ENCODE peak calls at places on chromosomes 16 and 17, in ten cellular contexts. U is tibial nerve; D is kidney tubule cell; P is NCI-H1694; X is CD8-positive, alpha-beta T cell; O is GM19239; B is KG1; Z is stimulated activated CD8-positive, alpha-beta memory T cell treated with anti-CD3 and anti-CD28 coated beads, Interleukin-4, amount 100 ng/mL, for 1 hour; E is fibroblast of pulmonary artery; Y is fibroblast of the conjunctiva. Q is an unnamed sample.

GRCh38 chr16:75265911-75266701 is 14.7 kb upstream of the BCAR1 start:
- DNase-seq in U (peak; percentile 37), D (peak; percentile 83), P (no peak), X (no peak), O (peak; percentile 97), B (no peak), Z (no peak), E (peak; percentile 68), Y (no peak), Q (no peak)

GRCh38 chr17:49756323-49756722 is 7.6 kb downstream of the FAM117A start:
- DNase-seq in U (no peak), D (no peak), P (no peak), X (no peak), O (no peak), B (no peak), Z (no peak), E (no peak), Y (no peak), Q (no peak)

GRCh38 chr16:57152096-57153093 is 33.4 kb downstream of the PSME3IP1 start:
- DNase-seq in U (no peak), D (no peak), P (peak; percentile 33), X (no peak), O (no peak), B (no peak), Z (no peak), E (no peak), Y (no peak), Q (no peak)

GRCh38 chr16:27437946-27438345 is 36.0 kb downstream of the IL21R start:
- DNase-seq in U (no peak), D (no peak), P (no peak), X (no peak), O (no peak), B (no peak), Z (no peak), E (no peak), Y (no peak), Q (no peak)

GRCh38 chr17:30340957-30341356 is 7.1 kb upstream of the TMIGD1 start:
- DNase-seq in U (no peak), D (no peak), P (no peak), X (no peak), O (no peak), B (no peak), Z (no peak), E (peak; percentile 67), Y (no peak), Q (no peak)

GRCh38 chr17:38960402-38960801 is 6.8 kb downstream of the FBXO47 start:
- DNase-seq in U (no peak), D (no peak), P (no peak), X (no peak), O (no peak), B (no peak), Z (no peak), E (no peak), Y (no peak), Q (no peak)

GRCh38 chr17:4934173-4934979 is 2.3 kb downstream of the GP1BA start:
- DNase-seq in U (no peak), D (peak; percentile 89), P (no peak), X (peak; percentile 14), O (peak; percentile 46), B (peak; percentile 23), Z (no peak), E (peak; percentile 38), Y (no peak), Q (no peak)

GRCh38 chr17:44170499-44171201 is at the start of gene ASB16:
- DNase-seq in U (no peak), D (peak; percentile 28), P (peak; percentile 27), X (no peak), O (no peak), B (no peak), Z (no peak), E (no peak), Y (no peak), Q (no peak)

GRCh38 chr16:2769675-2770056 is 7.4 kb downstream of the ELOB start:
- DNase-seq in U (peak; percentile 71), D (no peak), P (no peak), X (no peak), O (no peak), B (no peak), Z (no peak), E (no peak), Y (peak; percentile 47), Q (no peak)

GRCh38 chr17:69454051-69454450 is 39.6 kb downstream of the MAP2K6 start:
- DNase-seq in U (no peak), D (no peak), P (no peak), X (no peak), O (no peak), B (no peak), Z (no peak), E (no peak), Y (no peak), Q (no peak)

GRCh38 chr17:74815671-74816370 is 39.7 kb upstream of the NAT9 start:
- DNase-seq in U (no peak), D (no peak), P (no peak), X (no peak), O (no peak), B (peak; percentile 4), Z (no peak), E (no peak), Y (no peak), Q (no peak)

GRCh38 chr17:2779545-2779944 is 16.7 kb upstream of the RAP1GAP2 start:
- DNase-seq in U (no peak), D (no peak), P (no peak), X (no peak), O (no peak), B (no peak), Z (no peak), E (no peak), Y (no peak), Q (no peak)

GRCh38 chr17:47868134-47868533 is 17.2 kb upstream of the SP6 start:
- DNase-seq in U (no peak), D (no peak), P (no peak), X (no peak), O (no peak), B (no peak), Z (no peak), E (no peak), Y (no peak), Q (no peak)

GRCh38 chr16:63315229-63315628 is 1279.0 kb upstream of the CDH8 start:
- DNase-seq in U (no peak), D (peak; percentile 9), P (no peak), X (no peak), O (no peak), B (no peak), Z (no peak), E (no peak), Y (no peak), Q (no peak)

GRCh38 chr16:5077304-5077703 is 5.7 kb downstream of the ALG1 start:
- DNase-seq in U (no peak), D (no peak), P (no peak), X (no peak), O (no peak), B (no peak), Z (no peak), E (no peak), Y (no peak), Q (no peak)

GRCh38 chr16:67101301-67101675 is 8.5 kb upstream of the PHAF1 start:
- DNase-seq in U (no peak), D (peak; percentile 58), P (no peak), X (no peak), O (no peak), B (no peak), Z (no peak), E (no peak), Y (no peak), Q (no peak)

GRCh38 chr17:72719582-72720493 is 372.6 kb downstream of the SLC39A11 start:
- DNase-seq in U (no peak), D (no peak), P (no peak), X (peak; percentile 51), O (no peak), B (peak; percentile 85), Z (peak; percentile 16), E (peak; percentile 51), Y (no peak), Q (no peak)

GRCh38 chr17:69734656-69735055 is 320.2 kb downstream of the MAP2K6 start:
- DNase-seq in U (no peak), D (peak; percentile 38), P (no peak), X (no peak), O (no peak), B (no peak), Z (no peak), E (no peak), Y (no peak), Q (no peak)

GRCh38 chr16:4465977-4466779 is 8.2 kb downstream of the NMRAL1 start:
- DNase-seq in U (no peak), D (no peak), P (no peak), X (peak; percentile 71), O (no peak), B (no peak), Z (peak; percentile 39), E (peak; percentile 13), Y (no peak), Q (no peak)

GRCh38 chr17:6568186-6568758 is 11.9 kb upstream of the PITPNM3 start:
- DNase-seq in U (no peak), D (no peak), P (no peak), X (no peak), O (no peak), B (no peak), Z (no peak), E (no peak), Y (no peak), Q (no peak)

GRCh38 chr17:10843806-10844205 is 5.9 kb upstream of the PIRT start:
- DNase-seq in U (no peak), D (no peak), P (no peak), X (no peak), O (no peak), B (no peak), Z (no peak), E (peak; percentile 12), Y (no peak), Q (no peak)

GRCh38 chr16:49556252-49557069 is 182.9 kb downstream of the C16orf78 start:
- DNase-seq in U (no peak), D (peak; percentile 47), P (peak; percentile 13), X (no peak), O (no peak), B (no peak), Z (no peak), E (peak; percentile 63), Y (peak; percentile 17), Q (peak; percentile 10)

GRCh38 chr16:16027728-16028310 is 78.4 kb downstream of the ABCC1 start:
- DNase-seq in U (no peak), D (peak; percentile 10), P (no peak), X (no peak), O (no peak), B (no peak), Z (no peak), E (no peak), Y (no peak), Q (no peak)

GRCh38 chr17:3794890-3795757 is 5.9 kb downstream of the ITGAE start:
- DNase-seq in U (no peak), D (peak; percentile 94), P (no peak), X (peak; percentile 67), O (no peak), B (no peak), Z (peak; percentile 35), E (no peak), Y (no peak), Q (no peak)

Q was measured in NCI-H446 treated with DMSO at 0.1 percent for 48 hours.